ENCODE peak calls at places on chromosomes 12 and 14, in ten cellular contexts. O, H, S, X, N, Y, G, U, E and J are unnamed samples.

GRCh38 chr14:104865069-104865630 is at the start of gene CEP170B:
- DNase-seq in H (no peak), S (peak; percentile 73), X (no peak), G (no peak), U (peak; percentile 55), O (peak; percentile 57), E (peak; percentile 55), Y (no peak), N (peak; percentile 26), J (no peak)

GRCh38 chr12:54585243-54585642 is 3.2 kb downstream of the PPP1R1A start:
- DNase-seq in X (no peak), N (no peak), E (no peak), H (no peak), G (no peak), Y (no peak), O (no peak), S (no peak), U (no peak), J (no peak)

GRCh38 chr14:104431929-104432541 is 147.5 kb upstream of the C14orf180 start:
- DNase-seq in H (no peak), N (no peak), O (no peak), U (no peak), E (no peak), S (no peak), X (no peak), Y (no peak), G (no peak), J (no peak)

GRCh38 chr12:129075451-129076208 is 222.4 kb downstream of the GLT1D1 start:
- DNase-seq in Y (no peak), O (no peak), S (no peak), G (no peak), N (no peak), E (peak; percentile 32), X (peak; percentile 48), H (no peak), U (no peak), J (no peak)

GRCh38 chr12:57190821-57191220 is 25.8 kb upstream of the NXPH4 start:
- DNase-seq in O (no peak), S (no peak), Y (no peak), G (no peak), U (no peak), H (no peak), E (no peak), X (no peak), N (no peak), J (no peak)

GRCh38 chr12:32273712-32274111 is 125.6 kb upstream of the FGD4 start:
- DNase-seq in X (no peak), O (no peak), H (no peak), N (peak; percentile 15), U (no peak), Y (no peak), G (no peak), E (peak; percentile 26), S (no peak), J (no peak)

GRCh38 chr12:124550123-124551089 is 17.0 kb downstream of the NCOR2 start:
- DNase-seq in U (no peak), H (no peak), Y (no peak), X (no peak), N (no peak), G (no peak), S (no peak), E (no peak), O (no peak), J (no peak)

GRCh38 chr12:21330682-21331253 is 3.9 kb downstream of the SLCO1A2 start:
- DNase-seq in H (no peak), Y (no peak), X (no peak), E (no peak), N (no peak), U (no peak), G (no peak), S (no peak), O (no peak), J (no peak)

GRCh38 chr12:124332068-124332672 is 37.3 kb downstream of the RFLNA start:
- DNase-seq in X (no peak), H (no peak), Y (no peak), U (no peak), E (no peak), N (peak; percentile 23), S (peak; percentile 41), G (no peak), O (no peak), J (no peak)

GRCh38 chr12:53236443-53237111 is 4.6 kb upstream of the RARG start:
- DNase-seq in H (no peak), G (no peak), N (no peak), X (no peak), E (no peak), Y (no peak), S (no peak), U (no peak), O (no peak), J (no peak)

GRCh38 chr12:89156862-89157262 is 195.4 kb downstream of the DUSP6 start:
- DNase-seq in U (no peak), G (no peak), E (no peak), H (no peak), X (no peak), S (no peak), N (no peak), O (no peak), Y (no peak), J (no peak)

GRCh38 chr14:98138666-98139065 is 1133.3 kb downstream of the BCL11B start:
- DNase-seq in U (no peak), H (peak; percentile 32), X (no peak), N (peak; percentile 64), S (peak; percentile 4), Y (no peak), G (no peak), O (no peak), E (peak; percentile 54), J (no peak)

GRCh38 chr12:103840399-103840880 is 594 bp downstream of the NT5DC3 start:
- DNase-seq in X (no peak), U (peak; percentile 24), N (peak; percentile 15), G (no peak), H (no peak), Y (no peak), S (no peak), O (peak; percentile 16), E (no peak), J (no peak)

GRCh38 chr12:83954939-83955601 is 957.5 kb downstream of the SLC6A15 start:
- DNase-seq in N (no peak), U (no peak), E (no peak), O (no peak), S (no peak), X (no peak), H (no peak), Y (no peak), G (no peak), J (no peak)

GRCh38 chr12:132478845-132479244 is 11.1 kb upstream of the FBRSL1 start:
- DNase-seq in S (no peak), H (no peak), N (no peak), G (no peak), X (no peak), E (no peak), O (no peak), Y (no peak), U (no peak), J (no peak)
- TF ChIP-seq CTCF in S (no peak), H (no peak), N (no peak), G (no peak), X (no peak), E (no peak), O (no peak), Y (peak; percentile 19), U (no peak), J (no peak)

DNA sequence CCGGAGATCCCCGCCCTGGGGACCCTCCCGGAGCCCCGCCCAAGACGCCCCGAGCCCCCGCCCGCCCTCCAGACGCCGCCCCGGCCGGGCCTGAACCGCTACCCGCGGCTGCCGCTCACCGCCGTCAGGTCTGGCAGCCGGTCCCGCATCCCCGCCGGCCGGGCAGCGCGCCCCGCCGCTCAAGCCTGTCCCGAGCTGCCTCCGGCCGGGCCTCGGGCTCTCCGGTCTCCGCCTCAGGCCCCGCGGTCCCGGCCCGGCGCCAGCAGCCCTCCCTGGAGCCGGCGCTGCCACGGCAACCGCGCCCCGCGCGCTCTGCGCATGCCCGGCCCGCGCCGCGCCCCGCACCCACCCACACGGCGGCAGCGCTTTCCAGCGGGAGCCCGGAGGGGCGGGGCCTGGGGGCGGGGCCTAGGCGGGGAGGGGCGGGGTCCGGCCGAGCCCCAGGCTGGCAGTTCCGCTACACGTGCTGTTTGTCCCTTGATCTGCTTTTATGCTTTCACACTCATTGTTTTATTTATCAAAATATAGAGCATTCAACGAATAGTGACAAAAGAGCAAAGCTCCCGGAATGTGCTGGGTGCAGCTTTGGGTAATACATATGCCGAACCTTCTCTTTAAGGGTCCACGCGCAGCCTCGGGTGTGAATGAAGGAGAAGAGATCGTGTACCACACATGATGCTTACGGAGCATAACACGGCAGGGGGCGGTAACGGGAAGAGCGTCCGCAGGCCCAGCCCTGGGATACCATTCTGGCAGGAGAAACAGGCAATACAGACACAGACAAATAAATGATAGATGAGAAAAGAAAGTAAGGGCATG is at the start of gene STX2:
- DNase-seq in N (peak; percentile 92), Y (peak; percentile 55), E (peak; percentile 94), G (peak; percentile 62), O (peak; percentile 93), X (peak; percentile 96), U (peak; percentile 92), S (peak; percentile 97), H (peak; percentile 84), J (peak; percentile 95)
- TF ChIP-seq CTCF in N (no peak), Y (peak; percentile 50), E (no peak), G (no peak), O (no peak), X (no peak), U (peak; percentile 37), S (peak; percentile 31), H (no peak), J (no peak)

DNA sequence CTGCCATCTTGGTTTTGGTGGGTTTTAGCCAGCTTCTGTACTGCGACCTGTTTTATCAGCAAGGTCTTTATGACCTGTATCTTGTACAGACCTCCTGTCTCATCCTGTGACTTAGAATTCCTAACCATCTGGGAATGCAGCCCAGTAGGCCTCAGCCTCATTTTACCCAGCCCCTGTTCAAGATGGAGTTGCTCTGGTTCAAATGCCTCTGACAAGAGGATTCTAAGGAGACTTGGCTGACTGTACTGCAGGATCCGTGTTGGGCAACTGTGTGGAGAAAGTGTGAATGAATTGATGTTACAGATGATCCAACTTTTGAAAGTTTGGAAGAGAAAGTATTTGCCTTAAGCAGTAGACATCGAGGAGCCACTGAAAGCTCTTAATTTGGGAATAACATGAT is 91.0 kb downstream of the TTLL5 start:
- DNase-seq in X (no peak), Y (no peak), H (no peak), G (no peak), E (no peak), U (no peak), N (no peak), O (no peak), S (no peak), J (no peak)
- TF ChIP-seq CTCF in X (no peak), Y (no peak), H (no peak), G (no peak), E (no peak), U (no peak), N (no peak), O (no peak), S (no peak), J (no peak)

DNA sequence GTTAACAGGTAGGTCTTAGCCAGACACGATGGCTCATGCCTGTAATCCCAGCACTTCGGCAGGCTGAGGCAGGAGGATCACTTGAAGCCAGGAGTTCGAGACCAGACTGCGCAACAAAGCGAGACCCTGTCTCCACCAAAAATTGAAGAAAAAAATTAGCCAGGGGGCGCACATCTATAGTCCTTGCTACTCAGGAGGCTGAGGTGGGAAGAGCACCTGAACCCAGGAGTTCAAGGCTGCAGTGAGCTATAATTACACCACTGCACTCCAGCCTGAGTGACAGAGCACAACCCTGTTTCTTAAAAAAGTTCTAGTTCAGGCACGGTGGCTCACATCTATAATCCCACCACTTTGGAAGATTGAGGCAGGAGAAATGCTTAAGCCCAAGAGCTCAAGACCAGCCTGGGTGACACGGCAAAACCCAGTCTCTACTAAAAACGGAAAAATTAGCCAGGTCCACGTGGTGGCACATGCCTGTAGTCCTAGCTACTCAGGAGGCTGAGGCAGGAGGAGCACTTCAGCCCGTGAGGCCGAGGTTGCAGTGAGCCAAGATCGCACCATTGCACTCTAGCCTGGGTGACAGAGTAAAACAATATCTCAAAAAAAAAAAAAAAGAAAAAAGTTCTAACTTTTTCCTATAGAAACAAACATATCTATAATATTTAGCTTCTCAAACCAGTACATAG is 9.1 kb downstream of the BAZ1A start:
- DNase-seq in G (no peak), U (no peak), N (no peak), H (no peak), E (no peak), Y (no peak), S (no peak), O (no peak), X (no peak), J (no peak)
- TF ChIP-seq CTCF in G (no peak), U (no peak), N (no peak), H (no peak), E (no peak), Y (no peak), S (no peak), O (no peak), X (no peak), J (no peak)